ENCODE peak calls at places on chromosome 18, in six cellular contexts. M, X, H, A, Z and P are unnamed samples.

GRCh38 chr18:32470136-32470712 is 458 bp downstream of the GAREM1 start:
- DNase-seq in H (peak; percentile 40), M (peak; percentile 17), Z (peak; percentile 23), X (peak; percentile 46), A (no peak), P (peak; percentile 55)

GRCh38 chr18:26813043-26813442 is 52.5 kb downstream of the AQP4 start:
- DNase-seq in Z (no peak), A (peak; percentile 17), X (peak; percentile 57), M (no peak), H (peak; percentile 76), P (peak; percentile 2)

GRCh38 chr18:79955302-79956075 is 4.0 kb upstream of the SLC66A2 start:
- DNase-seq in A (no peak), Z (no peak), H (no peak), X (no peak), M (no peak), P (peak; percentile 19)

GRCh38 chr18:49521251-49521650 is 34.2 kb upstream of the C18orf32 start:
- DNase-seq in A (no peak), Z (no peak), X (peak; percentile 36), H (no peak), M (no peak), P (no peak)

GRCh38 chr18:79118797-79119196 is 49.6 kb downstream of the ATP9B start:
- DNase-seq in Z (no peak), A (no peak), X (no peak), H (no peak), M (no peak), P (no peak)

GRCh38 chr18:74795766-74796165 is 198.1 kb downstream of the ZNF407 start:
- DNase-seq in Z (no peak), A (no peak), X (no peak), M (no peak), H (no peak), P (no peak)

GRCh38 chr18:63099848-63100625 is 219.5 kb downstream of the BCL2 start:
- DNase-seq in Z (no peak), M (no peak), A (no peak), X (no peak), H (peak; percentile 37), P (no peak)

GRCh38 chr18:67813380-67814028 is 297.0 kb upstream of the DSEL start:
- DNase-seq in A (no peak), M (no peak), X (no peak), H (no peak), Z (no peak), P (no peak)

GRCh38 chr18:63578357-63578958 is 8.7 kb upstream of the SERPINB13 start:
- DNase-seq in A (no peak), H (peak; percentile 54), Z (peak; percentile 67), X (peak; percentile 40), M (peak; percentile 36), P (peak; percentile 47)

GRCh38 chr18:52546686-52547346 is 206.8 kb downstream of the DCC start:
- DNase-seq in X (no peak), H (no peak), A (no peak), M (no peak), Z (no peak), P (no peak)

GRCh38 chr18:58852629-58853028 is 12.0 kb upstream of the ZNF532 start:
- DNase-seq in Z (no peak), M (no peak), X (no peak), H (no peak), A (no peak), P (no peak)

GRCh38 chr18:58847383-58848071 is 17.1 kb upstream of the ZNF532 start:
- DNase-seq in Z (peak; percentile 71), A (peak; percentile 88), X (peak; percentile 98), M (no peak), H (peak; percentile 99), P (no peak)

GRCh38 chr18:58848685-58849084 is 16.0 kb upstream of the ZNF532 start:
- DNase-seq in A (no peak), Z (no peak), H (peak; percentile 96), X (peak; percentile 75), M (peak; percentile 53), P (no peak)

GRCh38 chr18:58851874-58852273 is 12.8 kb upstream of the ZNF532 start:
- DNase-seq in H (peak; percentile 89), A (no peak), Z (no peak), X (no peak), M (no peak), P (no peak)

DNA sequence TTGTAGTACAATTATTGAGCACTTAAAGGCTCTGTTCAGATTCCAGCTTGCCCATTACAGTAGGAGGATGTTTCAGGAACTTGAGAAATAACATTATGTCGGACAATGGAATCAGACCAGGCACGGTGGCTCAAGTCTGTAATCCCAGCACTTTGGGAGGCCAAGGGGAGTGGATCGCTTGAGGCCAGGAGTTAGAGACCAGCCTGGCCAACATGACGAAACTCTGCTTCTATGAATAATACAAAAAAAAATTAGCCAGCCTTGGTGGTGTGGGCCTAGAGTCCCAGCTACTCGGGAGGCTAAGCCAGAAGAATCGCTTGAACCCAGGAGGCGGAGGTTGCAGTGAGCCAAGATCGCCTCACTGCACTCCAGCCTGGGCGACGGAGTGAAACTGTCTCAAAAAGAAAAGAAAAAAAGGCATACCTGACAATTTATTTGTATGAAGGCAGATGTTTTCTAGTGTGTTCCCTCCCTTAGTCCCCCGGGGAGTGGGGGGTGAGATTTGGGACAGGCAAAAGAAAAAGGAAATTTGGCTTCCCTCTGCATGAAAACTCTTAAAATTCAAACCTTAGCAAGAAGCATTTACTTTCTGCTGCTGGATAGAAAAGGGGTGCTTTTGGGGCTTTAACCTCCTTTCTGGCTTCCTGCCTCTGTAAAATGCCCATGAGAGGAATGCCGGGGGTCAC is 13.8 kb upstream of the ZNF532 start:
- DNase-seq in Z (no peak), H (no peak), A (no peak), M (no peak), X (no peak), P (no peak)
- H3K4me2 ChIP-seq in Z (no peak overlapping the region), H (no peak overlapping the region), A (peak overlapping the region; percentile 35), M (no peak overlapping the region), X (peak overlapping the region; percentile 7), P (no peak overlapping the region)

GRCh38 chr18:30514059-30514458 is 528.5 kb downstream of the DSC3 start:
- DNase-seq in Z (no peak), X (no peak), A (no peak), M (no peak), H (no peak), P (no peak)
- H2BK15ac ChIP-seq in Z (no peak overlapping the region), X (no peak overlapping the region), A (no peak overlapping the region), M (no peak overlapping the region), H (no peak overlapping the region), P (no peak overlapping the region)

GRCh38 chr18:9323750-9324445 is 10.7 kb upstream of the TWSG1 start:
- DNase-seq in H (no peak), M (peak; percentile 89), Z (no peak), A (no peak), X (no peak), P (peak; percentile 61)
- H3K4me2 ChIP-seq in H (no peak overlapping the region), M (peak overlapping the region; percentile 34), Z (no peak overlapping the region), A (no peak overlapping the region), X (no peak overlapping the region), P (no peak overlapping the region)

GRCh38 chr18:51503351-51503750 is 305.9 kb upstream of the MEX3C start:
- DNase-seq in M (no peak), X (no peak), A (no peak), H (no peak), Z (no peak), P (no peak)
- H2BK15ac ChIP-seq in M (no peak overlapping the region), X (no peak overlapping the region), A (no peak overlapping the region), H (no peak overlapping the region), Z (no peak overlapping the region), P (no peak overlapping the region)

DNA sequence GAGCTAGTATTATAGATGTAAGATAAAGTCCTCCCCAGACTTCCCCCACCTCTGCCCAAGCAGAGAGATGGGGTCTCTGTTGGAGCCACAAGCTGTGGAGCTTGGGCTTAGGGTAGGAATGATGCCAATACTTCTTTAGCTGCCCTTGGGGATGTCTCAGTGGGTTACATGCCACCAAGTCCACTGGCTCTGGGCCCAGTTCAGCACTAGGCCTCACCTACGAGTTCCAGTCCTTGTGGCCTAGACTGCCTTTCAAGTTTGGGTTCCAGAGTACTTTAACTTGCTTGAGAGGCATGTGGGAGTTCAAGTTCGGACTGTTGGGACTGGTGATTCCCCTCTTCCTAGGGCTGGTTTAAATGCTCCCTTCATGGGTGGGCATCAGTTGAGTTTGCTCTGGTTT is 272.4 kb downstream of the PTPRM start:
- DNase-seq in H (no peak), X (no peak), A (no peak), M (no peak), Z (no peak), P (no peak)
- H3K4me2 ChIP-seq in H (no peak overlapping the region), X (no peak overlapping the region), A (no peak overlapping the region), M (no peak overlapping the region), Z (no peak overlapping the region), P (no peak overlapping the region)

GRCh38 chr18:42281851-42282250 is 326.8 kb downstream of the PIK3C3 start:
- DNase-seq in H (no peak), Z (no peak), M (no peak), X (no peak), A (no peak), P (no peak)
- H2BK15ac ChIP-seq in H (no peak overlapping the region), Z (no peak overlapping the region), M (no peak overlapping the region), X (no peak overlapping the region), A (peak overlapping the region; percentile 19), P (no peak overlapping the region)

DNA sequence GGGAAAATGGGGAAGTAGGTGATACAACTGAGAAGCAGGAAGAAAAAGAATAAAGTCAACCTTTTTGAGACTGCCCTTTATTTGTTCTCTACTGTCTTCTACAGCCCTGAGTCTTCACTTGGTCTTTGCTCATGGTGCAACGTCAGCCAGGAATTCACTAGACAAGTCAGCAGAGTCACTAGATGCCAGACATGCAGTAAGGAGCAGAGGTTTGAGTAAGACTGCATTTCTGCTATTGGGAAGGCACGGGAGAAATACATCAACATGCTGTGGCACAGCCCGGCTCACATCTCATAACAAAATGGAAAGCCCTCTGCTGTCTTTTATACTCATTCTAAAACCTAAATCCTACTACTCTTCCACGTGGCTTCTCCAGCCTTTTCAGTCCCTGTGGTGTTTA is 67.1 kb downstream of the PRELID3A start:
- DNase-seq in X (no peak), M (peak; percentile 26), A (no peak), H (no peak), Z (no peak), P (peak; percentile 13)
- H3K4me2 ChIP-seq in X (no peak overlapping the region), M (no peak overlapping the region), A (no peak overlapping the region), H (no peak overlapping the region), Z (no peak overlapping the region), P (no peak overlapping the region)